ENCODE peak calls at places on chromosome 7, in nine cellular contexts. K is tibial nerve, P is K562, U is sigmoid colon, E is stomach, R is ovary, B is suprapubic skin, M is GM12878, F is H1. D is an unnamed sample. For H3K36me3, the result is how much of the 10 kb centered on the place peaks cover.

GRCh38 chr7:67470256-67470751 is 473.7 kb downstream of the TYW1 start:
- DNase-seq in K (no peak), P (no peak), U (peak), E (no peak), R (peak), B (no peak), M (no peak), F (no peak), D (no peak)

GRCh38 chr7:92293887-92294616 is 48.3 kb downstream of the ANKIB1 start:
- DNase-seq in K (no peak), P (no peak), U (no peak), E (no peak), R (no peak), B (no peak), M (no peak), F (no peak), D (no peak)

GRCh38 chr7:18667466-18667865 is 171.9 kb downstream of the HDAC9 start:
- DNase-seq in K (no peak), P (no peak), U (no peak), E (no peak), R (no peak), B (no peak), M (no peak), F (no peak), D (no peak)

GRCh38 chr7:158975526-158976467 is 119.4 kb downstream of the DYNC2I1 start:
- DNase-seq in K (no peak), P (peak), U (no peak), E (no peak), R (no peak), B (no peak), M (no peak), F (no peak), D (no peak)

GRCh38 chr7:106139253-106140251 is 27.4 kb upstream of the SYPL1 start:
- DNase-seq in K (no peak), P (no peak), U (peak), E (no peak), R (no peak), B (no peak), M (no peak), F (no peak), D (no peak)

GRCh38 chr7:98840096-98840495 is 29.7 kb downstream of the TMEM130 start:
- DNase-seq in K (no peak), P (no peak), U (no peak), E (no peak), R (no peak), B (no peak), M (no peak), F (no peak), D (no peak)

GRCh38 chr7:15291707-15292106 is 270.1 kb downstream of the AGMO start:
- DNase-seq in K (no peak), P (no peak), U (no peak), E (no peak), R (no peak), B (no peak), M (no peak), F (no peak), D (no peak)

GRCh38 chr7:151795168-151795754 is 81.7 kb downstream of the PRKAG2 start:
- DNase-seq in K (no peak), P (no peak), U (peak), E (no peak), R (no peak), B (no peak), M (no peak), F (no peak), D (no peak)

GRCh38 chr7:4028221-4028620 is 653.9 kb upstream of the FOXK1 start:
- DNase-seq in K (no peak), P (no peak), U (no peak), E (no peak), R (no peak), B (no peak), M (no peak), F (no peak), D (no peak)

GRCh38 chr7:80771523-80771922 is 133.1 kb downstream of the CD36 start:
- DNase-seq in K (no peak), P (no peak), U (no peak), E (no peak), R (no peak), B (no peak), M (no peak), F (no peak), D (no peak)

GRCh38 chr7:124724079-124724478 is 41.5 kb downstream of the GPR37 start:
- DNase-seq in K (no peak), P (no peak), U (no peak), E (no peak), R (no peak), B (no peak), M (no peak), F (no peak), D (no peak)

GRCh38 chr7:137289101-137289500 is 54.4 kb downstream of the PTN start:
- DNase-seq in K (no peak), P (no peak), U (no peak), E (no peak), R (no peak), B (no peak), M (no peak), F (no peak), D (no peak)

GRCh38 chr7:81534996-81535395 is 234.9 kb downstream of the HGF start:
- DNase-seq in K (no peak), P (no peak), U (no peak), E (no peak), R (no peak), B (no peak), M (no peak), F (no peak), D (no peak)

GRCh38 chr7:90309872-90310271 is 11.2 kb downstream of the FAM237B start:
- DNase-seq in K (no peak), P (no peak), U (no peak), E (no peak), R (no peak), B (no peak), M (no peak), F (no peak), D (no peak)

GRCh38 chr7:42714361-42714760 is 197.5 kb downstream of the C7orf25 start:
- DNase-seq in K (no peak), P (no peak), U (no peak), E (no peak), R (no peak), B (no peak), M (no peak), F (no peak), D (no peak)

GRCh38 chr7:87944547-87944946 is 10.5 kb downstream of the ADAM22 start:
- DNase-seq in K (no peak), P (no peak), U (no peak), E (no peak), R (no peak), B (no peak), M (no peak), F (no peak), D (no peak)

GRCh38 chr7:44060091-44060947 is 5.0 kb downstream of the PGAM2 start:
- DNase-seq in K (no peak), P (no peak), U (peak), E (no peak), R (peak), B (peak), M (no peak), F (no peak), D (no peak)

GRCh38 chr7:131504157-131504899 is 52.1 kb downstream of the PODXL start:
- DNase-seq in K (no peak), P (no peak), U (no peak), E (no peak), R (no peak), B (no peak), M (no peak), F (no peak), D (no peak)

GRCh38 chr7:15005672-15006071 is 103.1 kb upstream of the DGKB start:
- DNase-seq in K (no peak), P (no peak), U (no peak), E (no peak), R (no peak), B (no peak), M (no peak), F (no peak), D (no peak)

DNA sequence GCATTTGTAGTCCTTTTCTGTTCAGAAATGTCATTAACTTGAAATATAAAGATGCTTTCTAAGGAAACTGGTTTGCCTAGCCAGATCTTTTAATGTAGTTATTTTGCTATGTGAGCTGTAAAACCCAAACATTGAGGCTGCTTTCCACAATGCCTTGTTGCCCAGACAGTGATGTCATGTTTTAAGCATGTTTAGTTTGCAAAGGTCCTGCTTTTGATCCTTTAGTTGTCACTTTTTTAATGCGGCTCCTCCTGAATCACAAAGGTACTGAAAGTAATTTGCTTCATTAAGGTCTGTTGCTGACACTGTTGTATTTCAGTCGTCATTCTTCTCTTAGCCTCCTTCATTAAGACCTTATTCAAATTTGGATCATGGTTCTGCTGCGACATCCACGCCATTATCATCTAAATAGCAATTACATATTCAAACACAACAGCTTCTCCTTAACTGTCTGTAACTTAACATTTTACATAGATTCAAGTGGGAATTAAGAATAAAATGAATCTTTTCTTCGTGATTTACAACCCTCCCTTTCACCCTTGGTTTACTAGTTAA is 10.6 kb downstream of the RPA3 start:
- DNase-seq in K (no peak), P (no peak), U (no peak), E (no peak), R (no peak), B (no peak), M (no peak), F (peak), D (no peak)
- TF ChIP-seq EP300 in K (no peak), P (no peak), U (no peak), E (no peak), R (no peak), B (no peak), M (no peak), F (no peak), D (no peak)

GRCh38 chr7:13016036-13016581 is 328.7 kb downstream of the ARL4A start:
- DNase-seq in K (no peak), P (no peak), U (no peak), E (no peak), R (no peak), B (no peak), M (no peak), F (no peak), D (peak)

GRCh38 chr7:13021566-13021965 is 334.1 kb downstream of the ARL4A start:
- DNase-seq in K (no peak), P (no peak), U (no peak), E (no peak), R (no peak), B (no peak), M (no peak), F (no peak), D (no peak)

GRCh38 chr7:13017881-13018280 is 330.4 kb downstream of the ARL4A start:
- DNase-seq in K (no peak), P (no peak), U (no peak), E (no peak), R (no peak), B (no peak), M (no peak), F (no peak), D (no peak)

GRCh38 chr7:13016633-13017324 is 329.3 kb downstream of the ARL4A start:
- DNase-seq in K (no peak), P (no peak), U (no peak), E (no peak), R (no peak), B (no peak), M (no peak), F (no peak), D (no peak)

GRCh38 chr7:13017325-13017853 is 330.0 kb downstream of the ARL4A start:
- DNase-seq in K (no peak), P (peak), U (no peak), E (no peak), R (no peak), B (no peak), M (no peak), F (no peak), D (no peak)
- H3K27ac ChIP-seq in K (no peak), P (no peak), U (no peak), E (no peak), R (no peak), B (peak), M (no peak), F (no peak), D (no peak)

DNA sequence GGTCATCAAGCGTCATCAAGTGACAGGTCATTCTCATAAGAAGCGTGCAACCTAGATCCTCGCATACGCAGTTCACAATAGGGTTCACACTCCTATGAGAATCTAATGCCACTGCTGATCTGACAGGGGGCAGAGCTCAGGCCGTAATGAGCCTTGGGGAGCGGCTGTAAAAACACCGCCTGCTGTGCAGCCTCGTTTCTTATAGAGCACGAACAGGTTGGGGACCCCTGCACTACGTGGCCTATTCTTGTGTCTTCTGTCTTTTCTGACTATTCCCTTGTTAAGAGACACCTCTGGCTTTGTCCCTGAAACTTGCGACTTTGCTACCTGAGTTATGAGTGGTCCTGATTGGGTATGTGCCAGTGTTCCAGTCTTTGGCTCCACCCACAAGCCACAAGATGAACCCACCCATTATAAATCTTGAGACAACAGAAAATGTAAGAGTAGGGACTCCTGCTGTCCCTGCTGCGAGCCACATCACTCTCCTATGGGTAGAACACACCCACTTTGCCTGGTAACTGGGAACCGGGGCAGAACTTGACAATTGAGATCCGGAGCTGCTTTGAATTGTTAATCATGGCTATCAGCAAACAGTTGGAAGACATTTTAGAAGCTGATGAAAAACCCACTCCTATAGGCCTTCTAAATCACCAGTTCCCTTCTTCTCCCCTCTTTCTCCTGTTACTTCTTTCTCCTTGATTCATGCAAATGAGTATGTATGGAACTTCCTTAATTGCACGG is 55.8 kb upstream of the EXOC4 start:
- DNase-seq in K (no peak), P (no peak), U (no peak), E (no peak), R (no peak), B (no peak), M (no peak), F (peak), D (no peak)
- H3K36me3 ChIP-seq in K (under half), P (under half), U (under half), E (under half), R (under half), B (under half), M (under half), F (under half), D (under half)

GRCh38 chr7:145169908-145170307 is 334.1 kb upstream of the TPK1 start:
- DNase-seq in K (no peak), P (no peak), U (no peak), E (no peak), R (no peak), B (no peak), M (no peak), F (no peak), D (no peak)
- TF ChIP-seq EP300 in K (no peak), P (no peak), U (no peak), E (no peak), R (no peak), B (no peak), M (no peak), F (no peak), D (no peak)